ENCODE peak calls at places on chromosomes 11 and 22, in eight cellular contexts. One of them, this sample, is unnamed.

GRCh38 chr22:45912910-45913309 is 64.1 kb downstream of the WNT7B start:
- DNase-seq in A549: peak; percentile 53
- DNase-seq in endothelial cell of umbilical vein: no peak
- DNase-seq in endothelial cell: no peak
- DNase-seq in HCT116: no peak
- DNase-seq in IMR-90: no peak
- DNase-seq in mesothelial cell of epicardium: no peak
- DNase-seq in HL-60: no peak
- DNase-seq in this sample: no peak

GRCh38 chr22:28441720-28442263 is 237.8 kb downstream of the TTC28 start:
- DNase-seq in IMR-90: no peak
- DNase-seq in endothelial cell: no peak
- DNase-seq in mesothelial cell of epicardium: no peak
- DNase-seq in endothelial cell of umbilical vein: peak; percentile 9
- DNase-seq in HL-60: no peak
- DNase-seq in HCT116: no peak
- DNase-seq in A549: no peak
- DNase-seq in this sample: no peak

GRCh38 chr11:118870396-118871343 is 13.0 kb upstream of the CXCR5 start:
- DNase-seq in HCT116: no peak
- DNase-seq in endothelial cell of umbilical vein: no peak
- DNase-seq in mesothelial cell of epicardium: no peak
- DNase-seq in endothelial cell: no peak
- DNase-seq in IMR-90: peak; percentile 13
- DNase-seq in HL-60: no peak
- DNase-seq in A549: no peak
- DNase-seq in this sample: peak; percentile 42

GRCh38 chr11:123393312-123393927 is 36.6 kb upstream of the GRAMD1B start:
- DNase-seq in endothelial cell: no peak
- DNase-seq in HCT116: no peak
- DNase-seq in IMR-90: no peak
- DNase-seq in endothelial cell of umbilical vein: no peak
- DNase-seq in mesothelial cell of epicardium: no peak
- DNase-seq in A549: no peak
- DNase-seq in HL-60: no peak
- DNase-seq in this sample: no peak

GRCh38 chr11:10303558-10304363 is 1.1 kb upstream of the ADM start:
- DNase-seq in mesothelial cell of epicardium: peak; percentile 42
- DNase-seq in IMR-90: peak; percentile 68
- DNase-seq in endothelial cell of umbilical vein: peak; percentile 41
- DNase-seq in endothelial cell: peak; percentile 34
- DNase-seq in HCT116: no peak
- DNase-seq in HL-60: peak; percentile 63
- DNase-seq in A549: peak; percentile 78
- DNase-seq in this sample: peak; percentile 41

GRCh38 chr11:114433376-114433775 is 5.9 kb upstream of the REXO2 start:
- DNase-seq in A549: no peak
- DNase-seq in IMR-90: no peak
- DNase-seq in HCT116: no peak
- DNase-seq in endothelial cell: no peak
- DNase-seq in HL-60: no peak
- DNase-seq in endothelial cell of umbilical vein: no peak
- DNase-seq in mesothelial cell of epicardium: no peak
- DNase-seq in this sample: no peak

GRCh38 chr22:24402460-24403192 is 24.8 kb upstream of the ADORA2A start:
- DNase-seq in mesothelial cell of epicardium: peak; percentile 56
- DNase-seq in endothelial cell: no peak
- DNase-seq in HL-60: peak; percentile 28
- DNase-seq in endothelial cell of umbilical vein: peak; percentile 97
- DNase-seq in HCT116: peak; percentile 82
- DNase-seq in A549: peak; percentile 81
- DNase-seq in IMR-90: peak; percentile 94
- DNase-seq in this sample: peak; percentile 93

GRCh38 chr11:69396948-69397307 is 84.5 kb upstream of the LINC01488 start:
- DNase-seq in endothelial cell: no peak
- DNase-seq in endothelial cell of umbilical vein: no peak
- DNase-seq in IMR-90: no peak
- DNase-seq in mesothelial cell of epicardium: no peak
- DNase-seq in A549: no peak
- DNase-seq in HCT116: no peak
- DNase-seq in HL-60: no peak
- DNase-seq in this sample: no peak

GRCh38 chr11:121292503-121293275 is at the start of gene SC5D:
- DNase-seq in HL-60: peak; percentile 84
- DNase-seq in endothelial cell: peak; percentile 93
- DNase-seq in mesothelial cell of epicardium: peak; percentile 93
- DNase-seq in IMR-90: peak; percentile 90
- DNase-seq in HCT116: peak; percentile 82
- DNase-seq in endothelial cell of umbilical vein: peak; percentile 94
- DNase-seq in A549: peak; percentile 88
- DNase-seq in this sample: peak; percentile 89

GRCh38 chr22:30459206-30460052 is 12.4 kb downstream of the SEC14L3 start:
- DNase-seq in IMR-90: peak; percentile 26
- DNase-seq in mesothelial cell of epicardium: peak; percentile 51
- DNase-seq in HL-60: no peak
- DNase-seq in endothelial cell of umbilical vein: no peak
- DNase-seq in A549: peak; percentile 12
- DNase-seq in HCT116: no peak
- DNase-seq in endothelial cell: peak; percentile 41
- DNase-seq in this sample: peak; percentile 26

GRCh38 chr11:122170815-122171475 is 54.9 kb upstream of the BLID start:
- DNase-seq in endothelial cell of umbilical vein: peak; percentile 26
- DNase-seq in HCT116: peak; percentile 61
- DNase-seq in endothelial cell: no peak
- DNase-seq in A549: peak; percentile 56
- DNase-seq in HL-60: no peak
- DNase-seq in IMR-90: peak; percentile 94
- DNase-seq in mesothelial cell of epicardium: no peak
- DNase-seq in this sample: peak; percentile 65

GRCh38 chr22:32603651-32604540 is 129.3 kb downstream of the FBXO7 start:
- DNase-seq in endothelial cell of umbilical vein: no peak
- DNase-seq in endothelial cell: no peak
- DNase-seq in A549: no peak
- DNase-seq in HL-60: no peak
- DNase-seq in mesothelial cell of epicardium: no peak
- DNase-seq in HCT116: no peak
- DNase-seq in IMR-90: no peak
- DNase-seq in this sample: no peak

GRCh38 chr22:29720824-29721323 is 1.1 kb downstream of the CABP7 start:
- DNase-seq in endothelial cell of umbilical vein: no peak
- DNase-seq in HL-60: no peak
- DNase-seq in IMR-90: no peak
- DNase-seq in endothelial cell: no peak
- DNase-seq in A549: no peak
- DNase-seq in HCT116: no peak
- DNase-seq in mesothelial cell of epicardium: no peak
- DNase-seq in this sample: no peak

GRCh38 chr22:20239951-20240773 is 28.0 kb downstream of the RTN4R start:
- DNase-seq in HL-60: no peak
- DNase-seq in IMR-90: no peak
- DNase-seq in A549: no peak
- DNase-seq in HCT116: no peak
- DNase-seq in endothelial cell of umbilical vein: peak; percentile 75
- DNase-seq in mesothelial cell of epicardium: peak; percentile 71
- DNase-seq in endothelial cell: peak; percentile 69
- DNase-seq in this sample: no peak

DNA sequence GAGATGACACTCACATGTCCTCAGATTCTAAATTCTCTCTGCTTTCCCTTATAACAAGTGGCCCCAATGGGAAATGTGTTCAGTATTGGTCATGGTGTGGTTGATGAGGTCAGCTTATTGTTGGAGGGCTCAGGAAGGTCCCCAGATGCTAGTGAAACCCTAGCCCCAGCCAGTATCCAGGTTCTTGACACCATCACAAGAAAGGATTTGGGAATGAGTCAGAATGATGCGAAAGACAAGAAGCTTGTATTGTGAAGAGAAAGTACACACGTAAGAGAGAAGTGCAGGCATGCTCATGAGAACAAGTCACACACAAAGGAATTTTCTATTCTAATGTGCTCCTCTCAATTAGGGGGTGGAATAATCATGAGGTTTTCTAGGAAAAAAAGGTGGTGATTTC is 34.9 kb upstream of the TRPC6 start:
- DNase-seq in IMR-90: peak; percentile 93
- DNase-seq in endothelial cell of umbilical vein: no peak
- DNase-seq in mesothelial cell of epicardium: no peak
- DNase-seq in HCT116: no peak
- DNase-seq in HL-60: no peak
- DNase-seq in A549: peak; percentile 2
- DNase-seq in endothelial cell: no peak
- DNase-seq in this sample: no peak
- TF ChIP-seq CTCF in IMR-90: no peak
- TF ChIP-seq CTCF in endothelial cell of umbilical vein: no peak
- TF ChIP-seq CTCF in mesothelial cell of epicardium: no peak
- TF ChIP-seq CTCF in HCT116: no peak
- TF ChIP-seq CTCF in HL-60: no peak
- TF ChIP-seq CTCF in A549: no peak
- TF ChIP-seq CTCF in endothelial cell: no peak
- TF ChIP-seq CTCF in this sample: no peak

GRCh38 chr11:8766043-8766992 is 83.7 kb downstream of the RPL27A start:
- DNase-seq in HCT116: no peak
- DNase-seq in IMR-90: peak; percentile 52
- DNase-seq in endothelial cell of umbilical vein: no peak
- DNase-seq in HL-60: no peak
- DNase-seq in endothelial cell: no peak
- DNase-seq in mesothelial cell of epicardium: no peak
- DNase-seq in A549: no peak
- DNase-seq in this sample: no peak
- TF ChIP-seq CTCF in HCT116: no peak
- TF ChIP-seq CTCF in IMR-90: no peak
- TF ChIP-seq CTCF in endothelial cell of umbilical vein: no peak
- TF ChIP-seq CTCF in HL-60: no peak
- TF ChIP-seq CTCF in endothelial cell: no peak
- TF ChIP-seq CTCF in mesothelial cell of epicardium: no peak
- TF ChIP-seq CTCF in A549: no peak
- TF ChIP-seq CTCF in this sample: no peak

GRCh38 chr22:22210889-22211833 is 33.4 kb upstream of the VPREB1 start:
- DNase-seq in endothelial cell of umbilical vein: no peak
- DNase-seq in HCT116: no peak
- DNase-seq in HL-60: no peak
- DNase-seq in A549: no peak
- DNase-seq in mesothelial cell of epicardium: no peak
- DNase-seq in IMR-90: no peak
- DNase-seq in endothelial cell: no peak
- DNase-seq in this sample: no peak

GRCh38 chr22:22203048-22203971 is 41.3 kb upstream of the VPREB1 start:
- DNase-seq in HCT116: no peak
- DNase-seq in endothelial cell of umbilical vein: no peak
- DNase-seq in IMR-90: no peak
- DNase-seq in mesothelial cell of epicardium: no peak
- DNase-seq in A549: no peak
- DNase-seq in HL-60: no peak
- DNase-seq in endothelial cell: no peak
- DNase-seq in this sample: no peak

GRCh38 chr22:22210375-22210774 is 34.2 kb upstream of the VPREB1 start:
- DNase-seq in A549: peak; percentile 19
- DNase-seq in HCT116: peak; percentile 22
- DNase-seq in IMR-90: peak; percentile 85
- DNase-seq in endothelial cell: no peak
- DNase-seq in HL-60: no peak
- DNase-seq in endothelial cell of umbilical vein: peak; percentile 41
- DNase-seq in mesothelial cell of epicardium: no peak
- DNase-seq in this sample: peak; percentile 71

GRCh38 chr22:22208657-22209056 is 35.9 kb upstream of the VPREB1 start:
- DNase-seq in A549: no peak
- DNase-seq in IMR-90: no peak
- DNase-seq in endothelial cell of umbilical vein: no peak
- DNase-seq in HL-60: no peak
- DNase-seq in mesothelial cell of epicardium: no peak
- DNase-seq in HCT116: no peak
- DNase-seq in endothelial cell: no peak
- DNase-seq in this sample: no peak

DNA sequence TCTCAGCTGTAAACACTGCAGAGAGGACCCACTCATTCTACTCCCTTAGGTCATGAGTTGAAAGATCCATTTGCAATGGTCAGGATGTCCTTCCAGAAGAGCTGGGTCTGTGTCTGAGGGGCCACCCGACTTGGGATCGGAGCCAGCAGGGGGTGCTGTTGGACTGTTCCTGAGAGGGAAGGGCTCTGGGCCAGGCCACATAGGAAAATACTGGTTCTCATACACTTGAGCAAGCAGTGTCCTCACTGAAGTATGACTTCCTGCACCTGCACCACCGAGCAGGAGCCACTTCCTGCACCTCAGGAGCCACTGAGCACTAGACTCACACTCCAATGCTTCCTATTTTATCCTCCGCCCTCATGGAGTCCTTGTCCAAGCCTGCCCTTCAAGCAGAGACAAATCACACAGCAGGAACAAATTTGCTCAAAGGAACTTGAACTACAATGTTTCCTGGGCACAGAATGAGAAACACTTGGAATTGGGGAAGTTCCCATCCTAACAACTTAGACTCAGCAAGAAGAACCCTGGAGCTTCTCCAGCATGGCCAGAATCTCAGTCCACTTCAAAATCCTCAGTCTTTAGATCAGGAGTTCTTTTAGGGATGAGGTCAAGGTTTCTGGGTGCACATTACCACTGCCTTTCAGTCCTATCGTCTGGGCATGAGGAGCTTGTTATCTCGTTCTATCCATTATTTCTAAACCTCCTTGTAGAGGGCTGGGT is 36.6 kb upstream of the VPREB1 start:
- DNase-seq in mesothelial cell of epicardium: peak; percentile 67
- DNase-seq in endothelial cell of umbilical vein: peak; percentile 68
- DNase-seq in endothelial cell: peak; percentile 87
- DNase-seq in HL-60: peak; percentile 66
- DNase-seq in IMR-90: peak; percentile 70
- DNase-seq in HCT116: peak; percentile 69
- DNase-seq in A549: peak; percentile 70
- DNase-seq in this sample: peak; percentile 80
- TF ChIP-seq CTCF in mesothelial cell of epicardium: peak; percentile 52
- TF ChIP-seq CTCF in endothelial cell of umbilical vein: peak; percentile 79
- TF ChIP-seq CTCF in endothelial cell: peak; percentile 66
- TF ChIP-seq CTCF in HL-60: peak; percentile 76
- TF ChIP-seq CTCF in IMR-90: peak; percentile 79
- TF ChIP-seq CTCF in HCT116: peak; percentile 85
- TF ChIP-seq CTCF in A549: peak; percentile 53
- TF ChIP-seq CTCF in this sample: peak; percentile 84

GRCh38 chr11:5610446-5610845 is 14.0 kb downstream of the TRIM6 start:
- DNase-seq in HCT116: no peak
- DNase-seq in mesothelial cell of epicardium: no peak
- DNase-seq in IMR-90: no peak
- DNase-seq in HL-60: no peak
- DNase-seq in endothelial cell: no peak
- DNase-seq in A549: no peak
- DNase-seq in endothelial cell of umbilical vein: no peak
- DNase-seq in this sample: no peak

GRCh38 chr11:5604896-5605295 is 8.5 kb downstream of the TRIM6 start:
- DNase-seq in HCT116: no peak
- DNase-seq in endothelial cell of umbilical vein: no peak
- DNase-seq in IMR-90: no peak
- DNase-seq in endothelial cell: no peak
- DNase-seq in HL-60: no peak
- DNase-seq in mesothelial cell of epicardium: no peak
- DNase-seq in A549: no peak
- DNase-seq in this sample: no peak

GRCh38 chr11:5608778-5609177 is 12.3 kb downstream of the TRIM6 start:
- DNase-seq in endothelial cell: no peak
- DNase-seq in mesothelial cell of epicardium: no peak
- DNase-seq in A549: no peak
- DNase-seq in HCT116: no peak
- DNase-seq in IMR-90: peak; percentile 16
- DNase-seq in endothelial cell of umbilical vein: no peak
- DNase-seq in HL-60: no peak
- DNase-seq in this sample: peak; percentile 80

GRCh38 chr11:5603326-5603725 is 6.9 kb downstream of the TRIM6 start:
- DNase-seq in HCT116: no peak
- DNase-seq in mesothelial cell of epicardium: no peak
- DNase-seq in A549: no peak
- DNase-seq in endothelial cell of umbilical vein: no peak
- DNase-seq in endothelial cell: no peak
- DNase-seq in HL-60: no peak
- DNase-seq in IMR-90: no peak
- DNase-seq in this sample: no peak

GRCh38 chr11:5605849-5606248 is 9.4 kb downstream of the TRIM6 start:
- DNase-seq in HL-60: no peak
- DNase-seq in IMR-90: peak; percentile 92
- DNase-seq in endothelial cell: no peak
- DNase-seq in mesothelial cell of epicardium: no peak
- DNase-seq in HCT116: no peak
- DNase-seq in A549: no peak
- DNase-seq in endothelial cell of umbilical vein: no peak
- DNase-seq in this sample: peak; percentile 93
- TF ChIP-seq CTCF in HL-60: no peak
- TF ChIP-seq CTCF in IMR-90: peak; percentile 5
- TF ChIP-seq CTCF in endothelial cell: no peak
- TF ChIP-seq CTCF in mesothelial cell of epicardium: no peak
- TF ChIP-seq CTCF in HCT116: no peak
- TF ChIP-seq CTCF in A549: no peak
- TF ChIP-seq CTCF in endothelial cell of umbilical vein: no peak
- TF ChIP-seq CTCF in this sample: peak; percentile 22

This sample was measured in fibroblast of the aortic adventitia.